ENCODE peak calls at places on chromosomes 4 and X, in four cellular contexts. One of them, this sample, is unnamed.

GRCh38 chr4:26753642-26754041 is 107.0 kb upstream of the STIM2 start:
- DNase-seq in T follicular helper cell: no peak
- DNase-seq in activated CD4-positive, alpha-beta T cell treated with anti-CD3 and anti-CD28 coated beads, Interleukin-2, amount 50 U/mL, for 48 hours: no peak
- DNase-seq in MG63: no peak
- DNase-seq in this sample: no peak

GRCh38 chrX:24838624-24839023 is 144.9 kb downstream of the POLA1 start:
- DNase-seq in activated CD4-positive, alpha-beta T cell treated with anti-CD3 and anti-CD28 coated beads, Interleukin-2, amount 50 U/mL, for 48 hours: no peak
- DNase-seq in MG63: no peak
- DNase-seq in T follicular helper cell: no peak
- DNase-seq in this sample: no peak

GRCh38 chr4:144754562-144755410 is 108.8 kb downstream of the HHIP start:
- DNase-seq in activated CD4-positive, alpha-beta T cell treated with anti-CD3 and anti-CD28 coated beads, Interleukin-2, amount 50 U/mL, for 48 hours: no peak
- DNase-seq in T follicular helper cell: no peak
- DNase-seq in MG63: no peak
- DNase-seq in this sample: no peak

GRCh38 chr4:152536545-152537182 is 772 bp upstream of the FBXW7 start:
- DNase-seq in MG63: no peak
- DNase-seq in activated CD4-positive, alpha-beta T cell treated with anti-CD3 and anti-CD28 coated beads, Interleukin-2, amount 50 U/mL, for 48 hours: peak
- DNase-seq in T follicular helper cell: peak
- DNase-seq in this sample: no peak

GRCh38 chr4:107931775-107932321 is 499 bp downstream of the CYP2U1 start:
- DNase-seq in activated CD4-positive, alpha-beta T cell treated with anti-CD3 and anti-CD28 coated beads, Interleukin-2, amount 50 U/mL, for 48 hours: no peak
- DNase-seq in MG63: no peak
- DNase-seq in T follicular helper cell: no peak
- DNase-seq in this sample: peak

GRCh38 chrX:70190225-70190624 is 12.9 kb downstream of the DGAT2L6 start:
- DNase-seq in T follicular helper cell: no peak
- DNase-seq in MG63: no peak
- DNase-seq in activated CD4-positive, alpha-beta T cell treated with anti-CD3 and anti-CD28 coated beads, Interleukin-2, amount 50 U/mL, for 48 hours: no peak
- DNase-seq in this sample: no peak

GRCh38 chr4:146273204-146273901 is 59.0 kb downstream of the REELD1 start:
- DNase-seq in activated CD4-positive, alpha-beta T cell treated with anti-CD3 and anti-CD28 coated beads, Interleukin-2, amount 50 U/mL, for 48 hours: peak
- DNase-seq in MG63: no peak
- DNase-seq in T follicular helper cell: no peak
- DNase-seq in this sample: no peak

GRCh38 chrX:24372021-24372763 is 11.8 kb downstream of the SUPT20HL1 start:
- DNase-seq in activated CD4-positive, alpha-beta T cell treated with anti-CD3 and anti-CD28 coated beads, Interleukin-2, amount 50 U/mL, for 48 hours: no peak
- DNase-seq in T follicular helper cell: no peak
- DNase-seq in MG63: no peak
- DNase-seq in this sample: no peak

GRCh38 chrX:134761788-134762187 is 103.5 kb upstream of the PLAC1 start:
- DNase-seq in T follicular helper cell: no peak
- DNase-seq in MG63: no peak
- DNase-seq in activated CD4-positive, alpha-beta T cell treated with anti-CD3 and anti-CD28 coated beads, Interleukin-2, amount 50 U/mL, for 48 hours: no peak
- DNase-seq in this sample: no peak

GRCh38 chr4:23750125-23750524 is 139.7 kb downstream of the PPARGC1A start:
- DNase-seq in activated CD4-positive, alpha-beta T cell treated with anti-CD3 and anti-CD28 coated beads, Interleukin-2, amount 50 U/mL, for 48 hours: no peak
- DNase-seq in T follicular helper cell: no peak
- DNase-seq in MG63: no peak
- DNase-seq in this sample: no peak

GRCh38 chrX:22300130-22300529 is 27.4 kb downstream of the CBLL2 start:
- DNase-seq in T follicular helper cell: no peak
- DNase-seq in activated CD4-positive, alpha-beta T cell treated with anti-CD3 and anti-CD28 coated beads, Interleukin-2, amount 50 U/mL, for 48 hours: no peak
- DNase-seq in MG63: peak
- DNase-seq in this sample: no peak

GRCh38 chr4:11436673-11437072 is 8.0 kb upstream of the HS3ST1 start:
- DNase-seq in activated CD4-positive, alpha-beta T cell treated with anti-CD3 and anti-CD28 coated beads, Interleukin-2, amount 50 U/mL, for 48 hours: no peak
- DNase-seq in T follicular helper cell: no peak
- DNase-seq in MG63: no peak
- DNase-seq in this sample: no peak

GRCh38 chr4:4260185-4260751 is 12.2 kb upstream of the TMEM128 start:
- DNase-seq in T follicular helper cell: no peak
- DNase-seq in activated CD4-positive, alpha-beta T cell treated with anti-CD3 and anti-CD28 coated beads, Interleukin-2, amount 50 U/mL, for 48 hours: no peak
- DNase-seq in MG63: no peak
- DNase-seq in this sample: no peak

GRCh38 chr4:37970702-37971101 is 10.5 kb downstream of the PTTG2 start:
- DNase-seq in MG63: peak
- DNase-seq in activated CD4-positive, alpha-beta T cell treated with anti-CD3 and anti-CD28 coated beads, Interleukin-2, amount 50 U/mL, for 48 hours: peak
- DNase-seq in T follicular helper cell: peak
- DNase-seq in this sample: peak

GRCh38 chrX:37876716-37877115 is 29.3 kb upstream of the DYNLT3 start:
- DNase-seq in T follicular helper cell: no peak
- DNase-seq in activated CD4-positive, alpha-beta T cell treated with anti-CD3 and anti-CD28 coated beads, Interleukin-2, amount 50 U/mL, for 48 hours: no peak
- DNase-seq in MG63: no peak
- DNase-seq in this sample: no peak

GRCh38 chr4:184838249-184839074 is 12.7 kb upstream of the ACSL1 start:
- DNase-seq in MG63: peak
- DNase-seq in activated CD4-positive, alpha-beta T cell treated with anti-CD3 and anti-CD28 coated beads, Interleukin-2, amount 50 U/mL, for 48 hours: no peak
- DNase-seq in T follicular helper cell: no peak
- DNase-seq in this sample: no peak

GRCh38 chrX:40087574-40088298 is 10.0 kb downstream of the BCOR start:
- DNase-seq in MG63: no peak
- DNase-seq in activated CD4-positive, alpha-beta T cell treated with anti-CD3 and anti-CD28 coated beads, Interleukin-2, amount 50 U/mL, for 48 hours: no peak
- DNase-seq in T follicular helper cell: no peak
- DNase-seq in this sample: no peak

GRCh38 chrX:38117485-38117884 is 103.2 kb downstream of the SRPX start:
- DNase-seq in MG63: peak
- DNase-seq in activated CD4-positive, alpha-beta T cell treated with anti-CD3 and anti-CD28 coated beads, Interleukin-2, amount 50 U/mL, for 48 hours: no peak
- DNase-seq in T follicular helper cell: no peak
- DNase-seq in this sample: no peak

GRCh38 chr4:118774989-118775388 is 60.9 kb downstream of the SEC24D start:
- DNase-seq in activated CD4-positive, alpha-beta T cell treated with anti-CD3 and anti-CD28 coated beads, Interleukin-2, amount 50 U/mL, for 48 hours: no peak
- DNase-seq in T follicular helper cell: no peak
- DNase-seq in MG63: no peak
- DNase-seq in this sample: no peak

GRCh38 chrX:130539721-130540321 is 138.0 kb downstream of the RBMX2 start:
- DNase-seq in activated CD4-positive, alpha-beta T cell treated with anti-CD3 and anti-CD28 coated beads, Interleukin-2, amount 50 U/mL, for 48 hours: peak
- DNase-seq in MG63: peak
- DNase-seq in T follicular helper cell: no peak
- DNase-seq in this sample: peak

GRCh38 chr4:182219400-182219799 is 23.8 kb upstream of the TENM3 start:
- DNase-seq in MG63: no peak
- DNase-seq in T follicular helper cell: no peak
- DNase-seq in activated CD4-positive, alpha-beta T cell treated with anti-CD3 and anti-CD28 coated beads, Interleukin-2, amount 50 U/mL, for 48 hours: no peak
- DNase-seq in this sample: no peak

GRCh38 chr4:60463846-60464502 is 736.2 kb upstream of the ADGRL3 start:
- DNase-seq in activated CD4-positive, alpha-beta T cell treated with anti-CD3 and anti-CD28 coated beads, Interleukin-2, amount 50 U/mL, for 48 hours: no peak
- DNase-seq in MG63: no peak
- DNase-seq in T follicular helper cell: no peak
- DNase-seq in this sample: no peak

GRCh38 chrX:120137439-120137838 is 21.0 kb upstream of the RHOXF2 start:
- DNase-seq in MG63: no peak
- DNase-seq in activated CD4-positive, alpha-beta T cell treated with anti-CD3 and anti-CD28 coated beads, Interleukin-2, amount 50 U/mL, for 48 hours: no peak
- DNase-seq in T follicular helper cell: no peak
- DNase-seq in this sample: no peak

GRCh38 chr4:66777097-66777496 is 768.2 kb downstream of the CENPC start:
- DNase-seq in activated CD4-positive, alpha-beta T cell treated with anti-CD3 and anti-CD28 coated beads, Interleukin-2, amount 50 U/mL, for 48 hours: no peak
- DNase-seq in MG63: no peak
- DNase-seq in T follicular helper cell: no peak
- DNase-seq in this sample: no peak

GRCh38 chr4:174265917-174266316 is 17.6 kb downstream of the FBXO8 start:
- DNase-seq in activated CD4-positive, alpha-beta T cell treated with anti-CD3 and anti-CD28 coated beads, Interleukin-2, amount 50 U/mL, for 48 hours: no peak
- DNase-seq in T follicular helper cell: no peak
- DNase-seq in MG63: no peak
- DNase-seq in this sample: no peak

GRCh38 chr4:179352221-179352620 is 1910.0 kb upstream of the AGA start:
- DNase-seq in MG63: no peak
- DNase-seq in activated CD4-positive, alpha-beta T cell treated with anti-CD3 and anti-CD28 coated beads, Interleukin-2, amount 50 U/mL, for 48 hours: no peak
- DNase-seq in T follicular helper cell: no peak
- DNase-seq in this sample: no peak